ENCODE peak calls at places on chromosomes 4 and X, in ten cellular contexts. U is stimulated activated CD8-positive, alpha-beta memory T cell treated with anti-CD3 and anti-CD28 coated beads, Interleukin-4, amount 100 ng/mL, for 4 hours; I is activated CD4-positive, CD25-positive, alpha-beta regulatory T cell treated with anti-CD3 and anti-CD28 coated beads, Interleukin-2, amount 50 U/mL, for 16 hours; M is SW480; L is amygdala; B is AG04450; W is DND-41; E is fibroblast of pulmonary artery; Y is uterus; R is T-helper 17 cell. H is an unnamed sample.
A peak's percentile ranks its signal among the peaks of the same experiment; 100 is the strongest.

GRCh38 chr4:38184404-38184803 is 224.2 kb downstream of the PTTG2 start:
- DNase-seq in Y (no peak), M (no peak), E (no peak), R (no peak), B (no peak), U (no peak), W (no peak), I (no peak), L (no peak), H (no peak)

GRCh38 chr4:78863991-78864390 is 75.2 kb downstream of the PAQR3 start:
- DNase-seq in W (no peak), Y (no peak), E (no peak), M (no peak), L (no peak), B (no peak), U (no peak), R (no peak), I (no peak), H (no peak)

GRCh38 chr4:74217365-74217764 is 59.4 kb downstream of the MTHFD2L start:
- DNase-seq in W (no peak), B (no peak), E (peak; percentile 50), L (no peak), Y (no peak), R (no peak), I (no peak), M (no peak), U (no peak), H (no peak)

GRCh38 chrX:3549442-3549875 is 164.0 kb downstream of the PRKX start:
- DNase-seq in U (no peak), E (peak; percentile 45), L (no peak), I (no peak), M (peak; percentile 28), R (no peak), Y (no peak), W (no peak), B (no peak), H (peak; percentile 20)

GRCh38 chr4:130563891-130564418 is 1468.0 kb downstream of the C4orf33 start:
- DNase-seq in W (no peak), R (no peak), Y (no peak), U (no peak), E (no peak), I (no peak), B (no peak), L (no peak), M (no peak), H (no peak)

GRCh38 chr4:155846929-155847328 is 19.1 kb downstream of the ASIC5 start:
- DNase-seq in L (no peak), I (no peak), U (no peak), M (no peak), W (no peak), R (no peak), E (no peak), Y (no peak), B (no peak), H (no peak)

GRCh38 chr4:15965325-15965724 is 2.4 kb upstream of the FGFBP2 start:
- DNase-seq in M (no peak), R (no peak), L (no peak), I (no peak), E (no peak), Y (no peak), W (no peak), B (no peak), U (no peak), H (no peak)

GRCh38 chr4:88064410-88064809 is 57.0 kb downstream of the PKD2 start:
- DNase-seq in U (no peak), W (no peak), I (no peak), R (no peak), Y (no peak), B (no peak), M (no peak), L (no peak), E (no peak), H (no peak)

GRCh38 chrX:54807524-54808108 is at the start of gene MAGED2:
- DNase-seq in W (peak; percentile 60), I (no peak), E (peak; percentile 50), U (no peak), Y (peak; percentile 34), M (peak; percentile 31), R (peak; percentile 52), L (no peak), B (no peak), H (peak; percentile 50)

GRCh38 chr4:40933272-40934053 is 183.7 kb downstream of the NSUN7 start:
- DNase-seq in U (no peak), I (no peak), M (no peak), L (peak; percentile 11), B (peak; percentile 56), Y (no peak), W (no peak), R (no peak), E (peak; percentile 74), H (peak; percentile 36)

GRCh38 chrX:143853488-143853887 is 30.4 kb upstream of the UBE2NL start:
- DNase-seq in E (peak; percentile 22), B (no peak), L (no peak), I (no peak), M (no peak), R (no peak), Y (no peak), U (no peak), W (no peak), H (no peak)

GRCh38 chr4:17490575-17491059 is 21.3 kb downstream of the QDPR start:
- DNase-seq in U (no peak), E (no peak), I (no peak), B (no peak), R (no peak), Y (no peak), L (no peak), M (no peak), W (no peak), H (no peak)

GRCh38 chr4:83757121-83757621 is 221.3 kb downstream of the GPAT3 start:
- DNase-seq in Y (no peak), M (no peak), B (no peak), U (no peak), I (no peak), L (no peak), E (no peak), R (no peak), W (no peak), H (no peak)

GRCh38 chr4:165474784-165475705 is 96.2 kb downstream of the CPE start:
- DNase-seq in B (no peak), M (no peak), W (no peak), I (no peak), R (no peak), U (no peak), L (no peak), Y (no peak), E (no peak), H (no peak)

GRCh38 chr4:122826596-122827257 is at the start of gene FGF2:
- DNase-seq in B (no peak), L (peak; percentile 16), U (no peak), E (peak; percentile 62), I (no peak), M (no peak), Y (peak; percentile 80), R (no peak), W (no peak), H (peak; percentile 23)

GRCh38 chr4:87321888-87322287 is 794 bp downstream of the HSD17B13 start:
- DNase-seq in I (no peak), B (no peak), W (no peak), M (no peak), R (no peak), L (no peak), Y (no peak), E (no peak), U (no peak), H (no peak)

GRCh38 chr4:76723373-76723772 is 174.6 kb downstream of the SOWAHB start:
- DNase-seq in R (no peak), Y (no peak), I (no peak), B (no peak), E (peak; percentile 51), L (no peak), M (peak; percentile 61), W (no peak), U (no peak), H (no peak)

GRCh38 chr4:147198411-147199051 is 252.9 kb upstream of the TTC29 start:
- DNase-seq in M (no peak), U (no peak), I (no peak), E (peak; percentile 62), B (peak; percentile 21), L (no peak), W (no peak), Y (no peak), R (no peak), H (no peak)

GRCh38 chr4:151175754-151176153 is 76.3 kb downstream of the RPS3A start:
- DNase-seq in U (no peak), Y (no peak), R (no peak), E (no peak), B (no peak), L (no peak), M (no peak), I (no peak), W (no peak), H (no peak)

GRCh38 chr4:187668683-187669082 is 326.9 kb upstream of the ZFP42 start:
- DNase-seq in B (no peak), E (no peak), W (no peak), U (no peak), L (no peak), I (no peak), M (peak; percentile 4), R (no peak), Y (no peak), H (no peak)

GRCh38 chr4:102543030-102543505 is 41.9 kb downstream of the NFKB1 start:
- DNase-seq in R (no peak), Y (no peak), I (no peak), U (no peak), E (no peak), L (no peak), M (no peak), W (no peak), B (no peak), H (no peak)

GRCh38 chr4:105113800-105114199 is 32.9 kb upstream of the TET2 start:
- DNase-seq in U (no peak), Y (no peak), R (no peak), E (no peak), W (no peak), M (no peak), B (no peak), L (no peak), I (no peak), H (no peak)

GRCh38 chr4:150130953-150131352 is 52.7 kb downstream of the DCLK2 start:
- DNase-seq in I (no peak), B (no peak), W (no peak), M (no peak), Y (no peak), U (no peak), R (no peak), E (peak; percentile 60), L (no peak), H (no peak)

GRCh38 chr4:81723927-81724587 is 252.3 kb upstream of the RASGEF1B start:
- DNase-seq in B (no peak), M (no peak), L (no peak), E (peak; percentile 17), U (no peak), Y (peak; percentile 45), R (no peak), W (no peak), I (no peak), H (peak; percentile 68)

GRCh38 chr4:112633477-112634235 is 3.1 kb downstream of the ZGRF1 start:
- DNase-seq in E (peak; percentile 71), R (no peak), Y (no peak), M (peak; percentile 47), B (no peak), L (no peak), U (no peak), W (no peak), I (no peak), H (no peak)

GRCh38 chr4:183828125-183828524 is 77.0 kb upstream of the STOX2 start:
- DNase-seq in L (no peak), R (no peak), W (no peak), Y (no peak), I (no peak), E (no peak), U (no peak), B (no peak), M (no peak), H (no peak)

GRCh38 chr4:1329408-1330371 is 17.3 kb upstream of the UVSSA start:
- DNase-seq in M (no peak), L (no peak), I (no peak), B (no peak), Y (no peak), W (no peak), E (no peak), R (peak; percentile 64), U (no peak), H (no peak)

GRCh38 chr4:155541716-155542115 is 124.9 kb upstream of the GUCY1A1 start:
- DNase-seq in B (no peak), U (no peak), M (no peak), W (no peak), R (no peak), L (no peak), E (no peak), Y (no peak), I (no peak), H (no peak)

H was measured in adrenal gland.